ENCODE peak calls at places on chromosome 7, in five cellular contexts. One of them, this sample, is unnamed.

GRCh38 chr7:79458796-79459195 is 5.3 kb upstream of the MAGI2 start:
- DNase-seq in cardiac muscle cell: no peak
- DNase-seq in Peyer's patch: no peak
- DNase-seq in neural crest cell: no peak
- DNase-seq in GM12878: no peak
- DNase-seq in this sample: no peak

GRCh38 chr7:26699761-26700160 is 164.6 kb downstream of the SKAP2 start:
- DNase-seq in neural crest cell: no peak
- DNase-seq in GM12878: no peak
- DNase-seq in cardiac muscle cell: no peak
- DNase-seq in Peyer's patch: no peak
- DNase-seq in this sample: no peak

GRCh38 chr7:11212080-11212711 is 238.5 kb downstream of the PHF14 start:
- DNase-seq in cardiac muscle cell: peak
- DNase-seq in GM12878: peak
- DNase-seq in neural crest cell: peak
- DNase-seq in Peyer's patch: peak
- DNase-seq in this sample: peak

GRCh38 chr7:92836489-92837213 is at the start of gene CDK6:
- DNase-seq in neural crest cell: peak
- DNase-seq in GM12878: no peak
- DNase-seq in Peyer's patch: peak
- DNase-seq in cardiac muscle cell: peak
- DNase-seq in this sample: peak

GRCh38 chr7:44615793-44616192 is 9.4 kb downstream of the OGDH start:
- DNase-seq in neural crest cell: no peak
- DNase-seq in cardiac muscle cell: no peak
- DNase-seq in GM12878: no peak
- DNase-seq in Peyer's patch: no peak
- DNase-seq in this sample: no peak

GRCh38 chr7:153422291-153423189 is 629.7 kb upstream of the DPP6 start:
- DNase-seq in cardiac muscle cell: no peak
- DNase-seq in GM12878: no peak
- DNase-seq in Peyer's patch: no peak
- DNase-seq in neural crest cell: no peak
- DNase-seq in this sample: no peak

GRCh38 chr7:760006-760405 is 32.9 kb upstream of the PRKAR1B start:
- DNase-seq in cardiac muscle cell: no peak
- DNase-seq in Peyer's patch: no peak
- DNase-seq in GM12878: no peak
- DNase-seq in neural crest cell: no peak
- DNase-seq in this sample: no peak

GRCh38 chr7:44132039-44132438 is 8.7 kb upstream of the POLD2 start:
- DNase-seq in neural crest cell: no peak
- DNase-seq in Peyer's patch: no peak
- DNase-seq in cardiac muscle cell: peak
- DNase-seq in GM12878: no peak
- DNase-seq in this sample: no peak

GRCh38 chr7:47191876-47192291 is 390.0 kb downstream of the TNS3 start:
- DNase-seq in neural crest cell: no peak
- DNase-seq in Peyer's patch: peak
- DNase-seq in cardiac muscle cell: no peak
- DNase-seq in GM12878: no peak
- DNase-seq in this sample: no peak

GRCh38 chr7:42932861-42933591 is 850 bp downstream of the MRPL32 start:
- DNase-seq in Peyer's patch: no peak
- DNase-seq in neural crest cell: no peak
- DNase-seq in cardiac muscle cell: peak
- DNase-seq in GM12878: no peak
- DNase-seq in this sample: peak

GRCh38 chr7:92425311-92425947 is 21.9 kb upstream of the GATAD1 start:
- DNase-seq in Peyer's patch: peak
- DNase-seq in GM12878: no peak
- DNase-seq in neural crest cell: no peak
- DNase-seq in cardiac muscle cell: no peak
- DNase-seq in this sample: no peak

GRCh38 chr7:154794147-154794780 is 208.7 kb downstream of the PAXIP1 start:
- DNase-seq in GM12878: no peak
- DNase-seq in Peyer's patch: no peak
- DNase-seq in neural crest cell: peak
- DNase-seq in cardiac muscle cell: no peak
- DNase-seq in this sample: peak

GRCh38 chr7:135160098-135160857 is 10.2 kb downstream of the CYREN start:
- DNase-seq in GM12878: no peak
- DNase-seq in cardiac muscle cell: peak
- DNase-seq in neural crest cell: no peak
- DNase-seq in Peyer's patch: no peak
- DNase-seq in this sample: no peak

GRCh38 chr7:1694981-1695511 is 25.0 kb downstream of the ELFN1 start:
- DNase-seq in Peyer's patch: peak
- DNase-seq in GM12878: no peak
- DNase-seq in neural crest cell: no peak
- DNase-seq in cardiac muscle cell: no peak
- DNase-seq in this sample: no peak

GRCh38 chr7:117157121-117157870 is 165.6 kb downstream of the WNT2 start:
- DNase-seq in cardiac muscle cell: peak
- DNase-seq in GM12878: no peak
- DNase-seq in Peyer's patch: peak
- DNase-seq in neural crest cell: no peak
- DNase-seq in this sample: no peak
- TF ChIP-seq CTCF in cardiac muscle cell: peak
- TF ChIP-seq CTCF in GM12878: no peak
- TF ChIP-seq CTCF in Peyer's patch: no peak
- TF ChIP-seq CTCF in neural crest cell: no peak
- TF ChIP-seq CTCF in this sample: no peak

DNA sequence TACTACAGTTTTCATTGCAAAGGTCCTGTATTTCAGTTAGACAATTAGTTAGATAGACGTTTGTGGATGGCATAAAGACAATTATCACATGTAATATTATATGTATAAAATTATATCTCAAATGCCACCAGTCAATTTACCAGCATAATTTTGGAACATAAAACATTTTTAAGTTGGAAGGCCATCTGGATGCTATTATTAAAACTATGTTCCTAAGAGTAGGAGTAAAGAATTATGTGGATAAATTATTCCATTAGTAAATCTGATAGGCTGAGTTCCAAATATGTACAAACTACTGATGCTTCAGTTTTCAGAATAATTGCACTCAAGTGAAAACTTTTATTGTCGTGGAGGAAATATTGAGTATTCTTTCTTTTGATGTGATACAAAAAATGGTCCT is 790.3 kb downstream of the GRM8 start:
- DNase-seq in GM12878: no peak
- DNase-seq in Peyer's patch: no peak
- DNase-seq in neural crest cell: no peak
- DNase-seq in cardiac muscle cell: no peak
- DNase-seq in this sample: no peak
- TF ChIP-seq CTCF in GM12878: no peak
- TF ChIP-seq CTCF in Peyer's patch: no peak
- TF ChIP-seq CTCF in neural crest cell: no peak
- TF ChIP-seq CTCF in cardiac muscle cell: no peak
- TF ChIP-seq CTCF in this sample: no peak

GRCh38 chr7:14483663-14484062 is 418.9 kb downstream of the DGKB start:
- DNase-seq in GM12878: no peak
- DNase-seq in Peyer's patch: no peak
- DNase-seq in neural crest cell: no peak
- DNase-seq in cardiac muscle cell: no peak
- DNase-seq in this sample: no peak
- TF ChIP-seq CTCF in GM12878: no peak
- TF ChIP-seq CTCF in Peyer's patch: no peak
- TF ChIP-seq CTCF in neural crest cell: no peak
- TF ChIP-seq CTCF in cardiac muscle cell: no peak
- TF ChIP-seq CTCF in this sample: no peak

GRCh38 chr7:157238087-157238486 is 98.7 kb upstream of the DNAJB6 start:
- DNase-seq in Peyer's patch: no peak
- DNase-seq in cardiac muscle cell: peak
- DNase-seq in neural crest cell: peak
- DNase-seq in GM12878: no peak
- DNase-seq in this sample: no peak
- TF ChIP-seq CTCF in Peyer's patch: no peak
- TF ChIP-seq CTCF in cardiac muscle cell: peak
- TF ChIP-seq CTCF in neural crest cell: peak
- TF ChIP-seq CTCF in GM12878: peak
- TF ChIP-seq CTCF in this sample: no peak

GRCh38 chr7:25388681-25389080 is 160.4 kb upstream of the NPVF start:
- DNase-seq in cardiac muscle cell: no peak
- DNase-seq in GM12878: no peak
- DNase-seq in neural crest cell: no peak
- DNase-seq in Peyer's patch: no peak
- DNase-seq in this sample: no peak

GRCh38 chr7:25392571-25393338 is 164.5 kb upstream of the NPVF start:
- DNase-seq in Peyer's patch: no peak
- DNase-seq in GM12878: no peak
- DNase-seq in cardiac muscle cell: no peak
- DNase-seq in neural crest cell: no peak
- DNase-seq in this sample: no peak

GRCh38 chr7:25386311-25386744 is 158.0 kb upstream of the NPVF start:
- DNase-seq in cardiac muscle cell: no peak
- DNase-seq in Peyer's patch: no peak
- DNase-seq in neural crest cell: no peak
- DNase-seq in GM12878: no peak
- DNase-seq in this sample: no peak

GRCh38 chr7:25391295-25391861 is 163.1 kb upstream of the NPVF start:
- DNase-seq in Peyer's patch: no peak
- DNase-seq in cardiac muscle cell: peak
- DNase-seq in neural crest cell: no peak
- DNase-seq in GM12878: no peak
- DNase-seq in this sample: no peak

GRCh38 chr7:25389489-25390106 is 161.3 kb upstream of the NPVF start:
- DNase-seq in neural crest cell: peak
- DNase-seq in Peyer's patch: no peak
- DNase-seq in cardiac muscle cell: peak
- DNase-seq in GM12878: peak
- DNase-seq in this sample: no peak
- TF ChIP-seq CTCF in neural crest cell: peak
- TF ChIP-seq CTCF in Peyer's patch: no peak
- TF ChIP-seq CTCF in cardiac muscle cell: peak
- TF ChIP-seq CTCF in GM12878: peak
- TF ChIP-seq CTCF in this sample: peak

GRCh38 chr7:116876664-116877442 is 14.5 kb downstream of the CAPZA2 start:
- DNase-seq in cardiac muscle cell: peak
- DNase-seq in neural crest cell: no peak
- DNase-seq in GM12878: no peak
- DNase-seq in Peyer's patch: peak
- DNase-seq in this sample: peak
- TF ChIP-seq CTCF in cardiac muscle cell: peak
- TF ChIP-seq CTCF in neural crest cell: no peak
- TF ChIP-seq CTCF in GM12878: no peak
- TF ChIP-seq CTCF in Peyer's patch: no peak
- TF ChIP-seq CTCF in this sample: no peak

DNA sequence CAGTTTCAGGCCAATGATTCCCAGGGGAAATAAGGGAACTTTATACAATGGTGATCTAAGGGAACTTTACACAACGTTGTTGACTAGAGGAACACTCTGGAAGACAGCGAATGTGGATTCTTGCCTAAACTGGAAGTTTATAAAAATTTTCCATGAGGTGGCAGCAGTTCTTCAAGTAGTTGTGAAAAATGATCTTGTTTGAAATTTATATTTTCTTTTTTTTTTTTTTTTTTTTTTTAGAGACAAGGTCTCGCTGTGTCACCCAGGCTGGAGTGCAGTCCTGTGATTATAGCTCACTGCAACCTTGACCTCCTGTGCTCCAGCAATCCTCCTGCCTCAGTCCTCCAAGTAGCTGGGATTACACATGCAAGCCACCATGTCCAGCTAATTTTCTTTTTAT is 32.1 kb upstream of the GTF2I start:
- DNase-seq in neural crest cell: no peak
- DNase-seq in cardiac muscle cell: peak
- DNase-seq in Peyer's patch: no peak
- DNase-seq in GM12878: no peak
- DNase-seq in this sample: no peak
- TF ChIP-seq CTCF in neural crest cell: no peak
- TF ChIP-seq CTCF in cardiac muscle cell: peak
- TF ChIP-seq CTCF in Peyer's patch: no peak
- TF ChIP-seq CTCF in GM12878: peak
- TF ChIP-seq CTCF in this sample: no peak